ENCODE peak calls at places on chromosomes 11 and 22, in ten cellular contexts. S is GM12865; Q is fibroblast of the aortic adventitia; H is mesothelial cell of epicardium; W is GM06990; O is activated CD8-positive, alpha-beta T cell treated with anti-CD3 and anti-CD28 coated beads for 36 hours; T is HFFc6; C is upper lobe of right lung; L is AG04450; E is cardiac fibroblast. G is an unnamed sample.

GRCh38 chr22:46612904-46613605 is 7.1 kb upstream of the GRAMD4 start:
- DNase-seq in S (peak), Q (no peak), H (no peak), W (peak), O (peak), T (no peak), C (no peak), L (no peak), E (no peak), G (peak)

GRCh38 chr11:104329043-104329442 is 165.1 kb upstream of the PDGFD start:
- DNase-seq in S (no peak), Q (no peak), H (no peak), W (no peak), O (no peak), T (no peak), C (no peak), L (no peak), E (no peak), G (no peak)

GRCh38 chr22:43630451-43630850 is 181.7 kb downstream of the EFCAB6 start:
- DNase-seq in S (no peak), Q (no peak), H (no peak), W (no peak), O (no peak), T (no peak), C (no peak), L (no peak), E (no peak), G (no peak)

GRCh38 chr11:130513132-130513531 is 64.7 kb downstream of the ADAMTS15 start:
- DNase-seq in S (no peak), Q (peak), H (no peak), W (no peak), O (no peak), T (peak), C (no peak), L (no peak), E (no peak), G (no peak)

GRCh38 chr11:104694259-104695070 is 203.8 kb downstream of the CASP12 start:
- DNase-seq in S (no peak), Q (peak), H (no peak), W (no peak), O (no peak), T (no peak), C (no peak), L (peak), E (peak), G (no peak)

GRCh38 chr11:64128255-64129006 is 37.5 kb downstream of the MACROD1 start:
- DNase-seq in S (no peak), Q (no peak), H (no peak), W (no peak), O (no peak), T (no peak), C (no peak), L (no peak), E (no peak), G (no peak)

GRCh38 chr22:50517495-50518260 is 7.7 kb downstream of the SCO2 start:
- DNase-seq in S (no peak), Q (no peak), H (no peak), W (no peak), O (no peak), T (no peak), C (no peak), L (no peak), E (no peak), G (no peak)

GRCh38 chr22:28172948-28173360 is 253.9 kb upstream of the PITPNB start:
- DNase-seq in S (no peak), Q (no peak), H (no peak), W (no peak), O (no peak), T (peak), C (no peak), L (no peak), E (no peak), G (no peak)

GRCh38 chr11:30586251-30587144 is at the start of gene MPPED2:
- DNase-seq in S (peak), Q (peak), H (peak), W (peak), O (peak), T (no peak), C (peak), L (no peak), E (no peak), G (peak)

GRCh38 chr11:114775849-114776621 is 97.7 kb downstream of the NXPE2 start:
- DNase-seq in S (no peak), Q (no peak), H (no peak), W (no peak), O (no peak), T (no peak), C (no peak), L (no peak), E (no peak), G (no peak)

GRCh38 chr22:32850591-32851517 is 49.3 kb downstream of the TIMP3 start:
- DNase-seq in S (no peak), Q (peak), H (no peak), W (no peak), O (no peak), T (no peak), C (no peak), L (no peak), E (peak), G (no peak)

GRCh38 chr11:65655570-65656332 is 7.0 kb downstream of the RELA start:
- DNase-seq in S (no peak), Q (no peak), H (no peak), W (peak), O (no peak), T (no peak), C (no peak), L (no peak), E (no peak), G (no peak)

GRCh38 chr11:43518407-43519165 is 159.9 kb downstream of the TTC17 start:
- DNase-seq in S (no peak), Q (peak), H (no peak), W (no peak), O (peak), T (peak), C (no peak), L (no peak), E (peak), G (no peak)

GRCh38 chr22:32546480-32546879 is 71.9 kb downstream of the FBXO7 start:
- DNase-seq in S (no peak), Q (no peak), H (no peak), W (no peak), O (no peak), T (no peak), C (no peak), L (no peak), E (no peak), G (no peak)

GRCh38 chr11:75400110-75400865 is 970 bp downstream of the RPS3 start:
- DNase-seq in S (no peak), Q (peak), H (no peak), W (no peak), O (no peak), T (no peak), C (peak), L (no peak), E (peak), G (no peak)

GRCh38 chr11:13288375-13289029 is 10.9 kb downstream of the BMAL1 start:
- DNase-seq in S (peak), Q (peak), H (no peak), W (no peak), O (peak), T (no peak), C (no peak), L (no peak), E (peak), G (no peak)

GRCh38 chr11:75574698-75575265 is 12.7 kb downstream of the SERPINH1 start:
- DNase-seq in S (no peak), Q (no peak), H (no peak), W (no peak), O (no peak), T (no peak), C (no peak), L (no peak), E (no peak), G (no peak)

GRCh38 chr11:94524293-94524692 is 12.0 kb downstream of the C11orf97 start:
- DNase-seq in S (no peak), Q (no peak), H (no peak), W (no peak), O (no peak), T (no peak), C (no peak), L (no peak), E (no peak), G (no peak)

GRCh38 chr11:94526645-94527438 is 14.6 kb downstream of the C11orf97 start:
- DNase-seq in S (no peak), Q (no peak), H (no peak), W (no peak), O (no peak), T (no peak), C (no peak), L (no peak), E (no peak), G (no peak)

GRCh38 chr11:94525933-94526332 is 13.7 kb downstream of the C11orf97 start:
- DNase-seq in S (no peak), Q (peak), H (peak), W (no peak), O (no peak), T (peak), C (peak), L (no peak), E (peak), G (no peak)

DNA sequence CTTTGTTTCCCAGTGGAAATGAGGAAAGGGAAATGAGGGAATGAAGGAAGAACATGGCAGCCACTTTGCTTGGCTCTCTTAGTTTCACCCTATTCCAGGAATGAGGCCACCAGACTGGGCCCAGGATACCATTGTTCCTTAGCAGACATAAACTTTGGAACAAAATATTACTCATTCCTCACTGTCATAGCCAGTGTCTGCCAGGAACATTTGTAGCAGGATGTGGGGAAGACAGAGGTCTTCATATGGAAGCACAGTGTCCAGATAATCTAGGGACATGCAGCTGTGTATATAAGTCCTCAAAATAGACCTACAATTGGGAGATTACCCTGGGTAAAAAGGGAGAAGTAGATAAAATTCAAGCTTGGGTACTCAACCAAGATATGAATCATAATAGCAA is 15.2 kb upstream of the FUT4 start:
- DNase-seq in S (no peak), Q (no peak), H (no peak), W (no peak), O (no peak), T (no peak), C (no peak), L (no peak), E (peak), G (no peak)
- TF ChIP-seq CTCF in S (no peak), Q (no peak), H (no peak), W (no peak), O (no peak), T (no peak), C (no peak), L (no peak), E (no peak), G (no peak)

DNA sequence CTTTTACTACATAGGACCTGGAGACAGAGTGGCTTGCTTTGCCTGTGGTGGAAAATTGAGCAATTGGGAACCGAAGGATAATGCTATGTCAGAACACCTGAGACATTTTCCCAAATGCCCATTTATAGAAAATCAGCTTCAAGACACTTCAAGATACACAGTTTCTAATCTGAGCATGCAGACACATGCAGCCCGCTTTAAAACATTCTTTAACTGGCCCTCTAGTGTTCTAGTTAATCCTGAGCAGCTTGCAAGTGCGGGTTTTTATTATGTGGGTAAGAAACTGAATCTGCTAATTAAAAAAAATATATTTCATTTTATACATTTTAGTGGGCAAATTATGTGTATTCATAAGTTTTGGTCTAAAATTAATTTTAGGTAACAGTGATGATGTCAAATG is 7.8 kb downstream of the BIRC3 start:
- DNase-seq in S (peak), Q (no peak), H (no peak), W (no peak), O (no peak), T (no peak), C (no peak), L (no peak), E (no peak), G (no peak)
- TF ChIP-seq CTCF in S (no peak), Q (no peak), H (no peak), W (no peak), O (no peak), T (no peak), C (no peak), L (no peak), E (no peak), G (no peak)

GRCh38 chr22:35756722-35757121 is 39.0 kb downstream of the APOL5 start:
- DNase-seq in S (no peak), Q (no peak), H (no peak), W (no peak), O (no peak), T (no peak), C (no peak), L (no peak), E (no peak), G (no peak)

GRCh38 chr22:35758394-35758793 is 40.7 kb downstream of the APOL5 start:
- DNase-seq in S (no peak), Q (no peak), H (no peak), W (no peak), O (no peak), T (no peak), C (no peak), L (no peak), E (no peak), G (no peak)

GRCh38 chr22:35766654-35767580 is 49.2 kb downstream of the APOL5 start:
- DNase-seq in S (no peak), Q (peak), H (no peak), W (no peak), O (no peak), T (no peak), C (no peak), L (no peak), E (peak), G (no peak)

GRCh38 chr22:35761037-35761436 is 43.4 kb downstream of the APOL5 start:
- DNase-seq in S (peak), Q (peak), H (no peak), W (no peak), O (peak), T (no peak), C (no peak), L (no peak), E (peak), G (no peak)
- TF ChIP-seq CTCF in S (peak), Q (peak), H (no peak), W (no peak), O (peak), T (peak), C (peak), L (peak), E (no peak), G (no peak)

GRCh38 chr11:22194907-22195306 is 2.0 kb downstream of the ANO5 start:
- DNase-seq in S (no peak), Q (no peak), H (no peak), W (no peak), O (no peak), T (no peak), C (no peak), L (no peak), E (no peak), G (no peak)
- TF ChIP-seq CTCF in S (no peak), Q (no peak), H (no peak), W (no peak), O (no peak), T (no peak), C (no peak), L (no peak), E (no peak), G (no peak)

GRCh38 chr11:86537541-86538222 is 134.7 kb downstream of the ME3 start:
- DNase-seq in S (no peak), Q (peak), H (no peak), W (no peak), O (no peak), T (no peak), C (no peak), L (no peak), E (peak), G (no peak)
- TF ChIP-seq CTCF in S (no peak), Q (peak), H (no peak), W (no peak), O (no peak), T (no peak), C (no peak), L (peak), E (no peak), G (no peak)

GRCh38 chr22:45171830-45172229 is 8.1 kb downstream of the NUP50 start:
- DNase-seq in S (no peak), Q (no peak), H (no peak), W (no peak), O (no peak), T (no peak), C (no peak), L (no peak), E (no peak), G (no peak)
- TF ChIP-seq CTCF in S (no peak), Q (no peak), H (no peak), W (no peak), O (no peak), T (no peak), C (no peak), L (peak), E (no peak), G (no peak)

GRCh38 chr11:131913267-131913666 is 542.9 kb downstream of the NTM start:
- DNase-seq in S (no peak), Q (no peak), H (no peak), W (no peak), O (no peak), T (no peak), C (no peak), L (no peak), E (peak), G (no peak)
- TF ChIP-seq CTCF in S (no peak), Q (no peak), H (no peak), W (no peak), O (no peak), T (no peak), C (no peak), L (no peak), E (no peak), G (no peak)

GRCh38 chr11:120646206-120646605 is 134.7 kb downstream of the GRIK4 start:
- DNase-seq in S (no peak), Q (no peak), H (no peak), W (no peak), O (no peak), T (no peak), C (peak), L (no peak), E (no peak), G (no peak)
- TF ChIP-seq CTCF in S (no peak), Q (no peak), H (no peak), W (no peak), O (no peak), T (no peak), C (no peak), L (no peak), E (no peak), G (no peak)

DNA sequence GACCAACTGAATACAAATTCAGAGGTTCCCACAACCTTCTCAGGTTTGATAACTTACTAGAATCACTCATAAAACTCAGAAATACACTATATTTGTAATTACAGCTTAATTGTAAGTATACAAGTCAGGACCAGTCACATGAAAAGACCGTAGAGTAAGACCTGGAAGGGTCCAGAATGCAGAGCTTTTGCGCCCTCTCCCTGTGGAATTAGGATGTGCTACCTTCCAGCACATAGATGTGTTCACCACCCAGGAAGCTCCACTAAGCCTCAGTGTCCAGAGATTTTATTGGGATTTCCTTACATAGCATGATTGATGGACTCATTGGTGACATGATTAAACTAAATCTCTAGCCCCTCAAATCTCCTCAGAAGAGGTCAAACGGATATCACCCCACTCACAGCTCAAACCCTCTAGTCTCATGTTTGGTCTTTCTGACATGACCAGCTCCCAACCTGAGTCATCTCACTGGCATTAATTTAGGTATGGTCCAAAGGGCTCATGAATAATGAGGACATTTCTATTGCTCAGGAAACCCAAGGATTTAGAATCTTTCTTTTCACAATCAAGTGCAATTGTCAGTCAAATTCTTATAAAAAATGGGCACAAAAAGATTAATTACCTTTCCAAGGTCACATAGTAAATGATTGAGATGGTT is 77.2 kb upstream of the UBASH3B start:
- DNase-seq in S (peak), Q (no peak), H (no peak), W (no peak), O (peak), T (no peak), C (no peak), L (no peak), E (no peak), G (no peak)
- TF ChIP-seq CTCF in S (peak), Q (peak), H (no peak), W (peak), O (no peak), T (peak), C (no peak), L (peak), E (no peak), G (no peak)

GRCh38 chr22:40346178-40347064 is at the start of gene ADSL:
- DNase-seq in S (peak), Q (peak), H (peak), W (peak), O (peak), T (peak), C (peak), L (peak), E (peak), G (peak)

GRCh38 chr22:40345801-40346177 is 511 bp upstream of the ADSL start:
- DNase-seq in S (peak), Q (no peak), H (peak), W (peak), O (peak), T (peak), C (peak), L (no peak), E (peak), G (peak)

GRCh38 chr22:40345271-40345670 is 1.0 kb upstream of the ADSL start:
- DNase-seq in S (peak), Q (peak), H (no peak), W (peak), O (peak), T (no peak), C (no peak), L (no peak), E (peak), G (no peak)

GRCh38 chr22:40347300-40347699 is 1.0 kb downstream of the ADSL start:
- DNase-seq in S (no peak), Q (no peak), H (no peak), W (no peak), O (no peak), T (no peak), C (no peak), L (no peak), E (no peak), G (no peak)

GRCh38 chr22:40348025-40348658 is 1.8 kb downstream of the ADSL start:
- DNase-seq in S (peak), Q (peak), H (no peak), W (no peak), O (peak), T (peak), C (no peak), L (no peak), E (peak), G (peak)
- TF ChIP-seq CTCF in S (peak), Q (peak), H (peak), W (peak), O (peak), T (peak), C (peak), L (peak), E (peak), G (peak)